ENCODE peak calls at places on chromosomes 13 and 19, in eight cellular contexts. N, I, Q, P, B, W, G and Z are unnamed samples.

GRCh38 chr19:8569066-8569761 is 8.0 kb downstream of the MYO1F start:
- DNase-seq in N (no peak), I (no peak), Q (no peak), P (no peak), B (peak), W (no peak), G (peak), Z (no peak)

GRCh38 chr19:7397687-7398086 is 49.0 kb downstream of the ARHGEF18 start:
- DNase-seq in N (no peak), I (no peak), Q (no peak), P (no peak), B (no peak), W (no peak), G (no peak), Z (no peak)

GRCh38 chr13:41543664-41544300 is 86.4 kb downstream of the RGCC start:
- DNase-seq in N (peak), I (no peak), Q (no peak), P (no peak), B (no peak), W (no peak), G (no peak), Z (no peak)

GRCh38 chr13:113837554-113838355 is 26.1 kb downstream of the GAS6 start:
- DNase-seq in N (no peak), I (no peak), Q (no peak), P (peak), B (peak), W (no peak), G (no peak), Z (peak)

GRCh38 chr19:47897857-47898256 is 11.7 kb upstream of the SULT2A1 start:
- DNase-seq in N (no peak), I (no peak), Q (no peak), P (no peak), B (no peak), W (no peak), G (no peak), Z (no peak)

GRCh38 chr13:48158290-48158689 is 63.4 kb upstream of the MED4 start:
- DNase-seq in N (peak), I (no peak), Q (no peak), P (no peak), B (no peak), W (no peak), G (no peak), Z (no peak)

GRCh38 chr19:51107406-51108065 is 673 bp downstream of the CTU1 start:
- DNase-seq in N (peak), I (no peak), Q (no peak), P (no peak), B (peak), W (no peak), G (no peak), Z (no peak)

GRCh38 chr13:45784755-45785675 is 66.5 kb downstream of the SIAH3 start:
- DNase-seq in N (peak), I (no peak), Q (no peak), P (peak), B (no peak), W (no peak), G (no peak), Z (no peak)

GRCh38 chr13:50326746-50327145 is 311.5 kb downstream of the KCNRG start:
- DNase-seq in N (no peak), I (no peak), Q (no peak), P (no peak), B (no peak), W (no peak), G (no peak), Z (no peak)

GRCh38 chr19:5676711-5677110 is 3.6 kb downstream of the MICOS13 start:
- DNase-seq in N (no peak), I (no peak), Q (no peak), P (no peak), B (no peak), W (no peak), G (no peak), Z (no peak)

GRCh38 chr13:45846681-45847080 is 4.9 kb downstream of the SIAH3 start:
- DNase-seq in N (no peak), I (no peak), Q (no peak), P (no peak), B (no peak), W (no peak), G (no peak), Z (no peak)

GRCh38 chr19:49524812-49525455 is 2.9 kb upstream of the RCN3 start:
- DNase-seq in N (no peak), I (no peak), Q (no peak), P (no peak), B (no peak), W (no peak), G (no peak), Z (no peak)

GRCh38 chr19:17155251-17155650 is 59.9 kb upstream of the USE1 start:
- DNase-seq in N (no peak), I (no peak), Q (no peak), P (no peak), B (no peak), W (no peak), G (no peak), Z (no peak)

GRCh38 chr13:76594435-76594834 is 291.8 kb downstream of the KCTD12 start:
- DNase-seq in N (no peak), I (no peak), Q (no peak), P (no peak), B (no peak), W (no peak), G (no peak), Z (no peak)

GRCh38 chr19:19546751-19547162 is 8.7 kb downstream of the CILP2 start:
- DNase-seq in N (no peak), I (no peak), Q (no peak), P (no peak), B (peak), W (no peak), G (no peak), Z (no peak)

GRCh38 chr13:110627351-110627750 is 12.0 kb downstream of the NAXD start:
- DNase-seq in N (no peak), I (no peak), Q (no peak), P (no peak), B (no peak), W (no peak), G (no peak), Z (no peak)